ENCODE peak calls at places on chromosome 16, in nine cellular contexts. L, B, T, J, E, Z, Y, U and I are unnamed samples.

GRCh38 chr16:17347624-17348023 is 123.1 kb downstream of the XYLT1 start:
- DNase-seq in L (no peak), B (no peak), T (no peak), J (no peak), E (no peak), Z (no peak), Y (no peak), U (no peak), I (no peak)

GRCh38 chr16:89899879-89900481 is 18.7 kb upstream of the MC1R start:
- DNase-seq in L (no peak), B (no peak), T (no peak), J (no peak), E (no peak), Z (no peak), Y (no peak), U (no peak), I (no peak)

GRCh38 chr16:56481468-56482112 is 30.2 kb downstream of the OGFOD1 start:
- DNase-seq in L (no peak), B (no peak), T (no peak), J (no peak), E (no peak), Z (no peak), Y (no peak), U (no peak), I (no peak)

GRCh38 chr16:89343501-89344291 is 126.2 kb downstream of the ZNF778 start:
- DNase-seq in L (no peak), B (no peak), T (no peak), J (no peak), E (peak), Z (no peak), Y (no peak), U (no peak), I (no peak)

GRCh38 chr16:17515421-17516210 is 44.9 kb upstream of the XYLT1 start:
- DNase-seq in L (no peak), B (no peak), T (no peak), J (no peak), E (no peak), Z (no peak), Y (no peak), U (no peak), I (no peak)

GRCh38 chr16:30649725-30650368 is 913 bp upstream of the PRR14 start:
- DNase-seq in L (peak), B (no peak), T (no peak), J (no peak), E (no peak), Z (no peak), Y (no peak), U (no peak), I (no peak)

GRCh38 chr16:1089822-1090619 is 6.0 kb downstream of the C1QTNF8 start:
- DNase-seq in L (no peak), B (no peak), T (no peak), J (no peak), E (no peak), Z (peak), Y (no peak), U (peak), I (no peak)

GRCh38 chr16:53061701-53062159 is 6.9 kb downstream of the CHD9 start:
- DNase-seq in L (no peak), B (no peak), T (no peak), J (no peak), E (no peak), Z (no peak), Y (peak), U (peak), I (no peak)

GRCh38 chr16:58605562-58605961 is 24.1 kb downstream of the CNOT1 start:
- DNase-seq in L (no peak), B (no peak), T (no peak), J (no peak), E (no peak), Z (no peak), Y (no peak), U (no peak), I (no peak)

GRCh38 chr16:81600275-81600674 is 155.7 kb downstream of the CMIP start:
- DNase-seq in L (no peak), B (no peak), T (no peak), J (peak), E (no peak), Z (peak), Y (no peak), U (no peak), I (no peak)

GRCh38 chr16:71917900-71918299 is 22.6 kb downstream of the IST1 start:
- DNase-seq in L (no peak), B (no peak), T (no peak), J (no peak), E (no peak), Z (no peak), Y (no peak), U (no peak), I (no peak)

GRCh38 chr16:2954647-2955381 is 9.3 kb upstream of the KREMEN2 start:
- DNase-seq in L (no peak), B (no peak), T (no peak), J (no peak), E (no peak), Z (no peak), Y (no peak), U (no peak), I (no peak)

GRCh38 chr16:51222016-51222415 is 70.9 kb upstream of the SALL1 start:
- DNase-seq in L (no peak), B (no peak), T (no peak), J (no peak), E (no peak), Z (no peak), Y (no peak), U (no peak), I (no peak)

GRCh38 chr16:48911700-48912099 is 301.7 kb upstream of the N4BP1 start:
- DNase-seq in L (no peak), B (no peak), T (no peak), J (no peak), E (peak), Z (no peak), Y (no peak), U (no peak), I (no peak)

GRCh38 chr16:1908081-1908633 is 10.1 kb downstream of the HS3ST6 start:
- DNase-seq in L (no peak), B (no peak), T (no peak), J (no peak), E (no peak), Z (no peak), Y (no peak), U (no peak), I (no peak)

GRCh38 chr16:47374629-47375028 is 86.2 kb downstream of the ITFG1 start:
- DNase-seq in L (no peak), B (no peak), T (no peak), J (peak), E (no peak), Z (no peak), Y (no peak), U (no peak), I (no peak)

GRCh38 chr16:89827383-89828198 is 684 bp upstream of the SPIRE2 start:
- DNase-seq in L (peak), B (no peak), T (no peak), J (peak), E (peak), Z (peak), Y (no peak), U (peak), I (no peak)

GRCh38 chr16:89341274-89341673 is 123.8 kb downstream of the ZNF778 start:
- DNase-seq in L (no peak), B (no peak), T (no peak), J (no peak), E (no peak), Z (no peak), Y (no peak), U (no peak), I (no peak)

GRCh38 chr16:86069736-86070298 is 170.9 kb downstream of the IRF8 start:
- DNase-seq in L (no peak), B (no peak), T (no peak), J (no peak), E (no peak), Z (no peak), Y (no peak), U (no peak), I (no peak)

GRCh38 chr16:48444574-48444973 is 59.4 kb upstream of the SIAH1 start:
- DNase-seq in L (no peak), B (peak), T (no peak), J (peak), E (peak), Z (no peak), Y (no peak), U (no peak), I (no peak)

GRCh38 chr16:81237282-81237681 is 1.2 kb upstream of the BCO1 start:
- DNase-seq in L (peak), B (peak), T (no peak), J (no peak), E (no peak), Z (peak), Y (no peak), U (peak), I (no peak)

GRCh38 chr16:15435216-15435864 is 952 bp downstream of the BMERB1 start:
- DNase-seq in L (no peak), B (no peak), T (no peak), J (peak), E (no peak), Z (no peak), Y (no peak), U (no peak), I (no peak)

GRCh38 chr16:53449816-53450517 is 15.7 kb downstream of the RBL2 start:
- DNase-seq in L (no peak), B (no peak), T (no peak), J (no peak), E (no peak), Z (no peak), Y (no peak), U (no peak), I (no peak)

GRCh38 chr16:53480394-53480793 is 22.6 kb downstream of the AKTIP start:
- DNase-seq in L (no peak), B (no peak), T (no peak), J (no peak), E (no peak), Z (no peak), Y (no peak), U (no peak), I (no peak)

GRCh38 chr16:73028263-73028662 is 19.7 kb downstream of the ZFHX3 start:
- DNase-seq in L (no peak), B (peak), T (no peak), J (peak), E (no peak), Z (no peak), Y (no peak), U (no peak), I (no peak)

GRCh38 chr16:57694556-57695377 is at the start of gene DRC7:
- DNase-seq in L (no peak), B (no peak), T (peak), J (peak), E (peak), Z (no peak), Y (no peak), U (peak), I (peak)

GRCh38 chr16:30903596-30903995 is 7.2 kb downstream of the CTF1 start:
- DNase-seq in L (no peak), B (peak), T (no peak), J (peak), E (no peak), Z (no peak), Y (no peak), U (no peak), I (no peak)

GRCh38 chr16:81127051-81127450 is 30.9 kb upstream of the GCSH start:
- DNase-seq in L (no peak), B (no peak), T (no peak), J (no peak), E (no peak), Z (no peak), Y (no peak), U (no peak), I (no peak)

GRCh38 chr16:52906271-52906670 is 146.4 kb downstream of the CHD9NB start:
- DNase-seq in L (no peak), B (no peak), T (no peak), J (no peak), E (no peak), Z (no peak), Y (no peak), U (no peak), I (no peak)

GRCh38 chr16:13553453-13553985 is 366.4 kb upstream of the ERCC4 start:
- DNase-seq in L (no peak), B (no peak), T (no peak), J (no peak), E (no peak), Z (no peak), Y (peak), U (no peak), I (no peak)

GRCh38 chr16:624522-625401 is 6.0 kb upstream of the WFIKKN1 start:
- DNase-seq in L (no peak), B (peak), T (no peak), J (no peak), E (no peak), Z (no peak), Y (no peak), U (no peak), I (no peak)

GRCh38 chr16:56477096-56477878 is 25.9 kb downstream of the OGFOD1 start:
- DNase-seq in L (no peak), B (no peak), T (no peak), J (peak), E (peak), Z (no peak), Y (no peak), U (no peak), I (no peak)

GRCh38 chr16:354286-354881 is 1.9 kb upstream of the AXIN1 start:
- DNase-seq in L (no peak), B (peak), T (no peak), J (no peak), E (no peak), Z (peak), Y (no peak), U (no peak), I (no peak)

GRCh38 chr16:57863434-57864160 is 61.3 kb upstream of the KIFC3 start:
- DNase-seq in L (peak), B (peak), T (no peak), J (peak), E (peak), Z (peak), Y (no peak), U (peak), I (no peak)

GRCh38 chr16:24771132-24771778 is 41.8 kb downstream of the TNRC6A start:
- DNase-seq in L (no peak), B (no peak), T (no peak), J (no peak), E (no peak), Z (no peak), Y (no peak), U (no peak), I (no peak)

GRCh38 chr16:24773771-24774427 is 44.4 kb downstream of the TNRC6A start:
- DNase-seq in L (no peak), B (no peak), T (no peak), J (no peak), E (no peak), Z (no peak), Y (no peak), U (no peak), I (no peak)

GRCh38 chr16:24774510-24774909 is 45.1 kb downstream of the TNRC6A start:
- DNase-seq in L (no peak), B (no peak), T (no peak), J (no peak), E (no peak), Z (no peak), Y (no peak), U (no peak), I (no peak)

GRCh38 chr16:24769806-24770205 is 40.4 kb downstream of the TNRC6A start:
- DNase-seq in L (no peak), B (no peak), T (no peak), J (no peak), E (no peak), Z (no peak), Y (no peak), U (no peak), I (no peak)

DNA sequence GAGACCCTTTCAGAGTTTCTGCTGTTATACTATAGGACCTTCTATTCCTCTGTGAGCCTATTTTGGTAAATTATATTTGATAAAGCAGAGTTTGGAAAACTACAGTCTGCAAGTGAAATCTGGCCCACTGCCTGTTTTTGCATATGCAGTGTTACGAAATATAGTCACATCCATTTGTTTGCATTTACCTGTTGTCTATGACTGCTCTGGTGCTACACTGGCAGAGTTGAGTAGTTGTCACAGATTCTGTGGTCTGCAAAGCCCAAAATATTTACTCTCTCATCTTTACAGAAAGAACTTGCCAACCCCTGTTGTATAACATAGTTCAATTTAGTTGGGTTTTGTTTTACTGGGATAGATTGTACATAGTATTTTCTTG is 42.3 kb downstream of the TNRC6A start:
- DNase-seq in L (no peak), B (no peak), T (no peak), J (no peak), E (no peak), Z (no peak), Y (no peak), U (no peak), I (no peak)
- TF ChIP-seq POLR2AphosphoS5 in L (no peak), B (no peak), T (no peak), J (no peak), E (no peak), Z (no peak), Y (no peak), U (no peak), I (no peak)

GRCh38 chr16:87924937-87925670 is 11.2 kb downstream of the CA5A start:
- DNase-seq in L (peak), B (no peak), T (no peak), J (no peak), E (no peak), Z (peak), Y (no peak), U (peak), I (no peak)

GRCh38 chr16:87922250-87922871 is 14.0 kb downstream of the CA5A start:
- DNase-seq in L (no peak), B (no peak), T (no peak), J (no peak), E (no peak), Z (no peak), Y (no peak), U (peak), I (no peak)

GRCh38 chr16:87927195-87927562 is 9.2 kb downstream of the CA5A start:
- DNase-seq in L (no peak), B (no peak), T (no peak), J (no peak), E (no peak), Z (no peak), Y (no peak), U (no peak), I (no peak)

GRCh38 chr16:87926246-87927194 is 9.8 kb downstream of the CA5A start:
- DNase-seq in L (no peak), B (no peak), T (peak), J (no peak), E (no peak), Z (no peak), Y (no peak), U (no peak), I (no peak)

DNA sequence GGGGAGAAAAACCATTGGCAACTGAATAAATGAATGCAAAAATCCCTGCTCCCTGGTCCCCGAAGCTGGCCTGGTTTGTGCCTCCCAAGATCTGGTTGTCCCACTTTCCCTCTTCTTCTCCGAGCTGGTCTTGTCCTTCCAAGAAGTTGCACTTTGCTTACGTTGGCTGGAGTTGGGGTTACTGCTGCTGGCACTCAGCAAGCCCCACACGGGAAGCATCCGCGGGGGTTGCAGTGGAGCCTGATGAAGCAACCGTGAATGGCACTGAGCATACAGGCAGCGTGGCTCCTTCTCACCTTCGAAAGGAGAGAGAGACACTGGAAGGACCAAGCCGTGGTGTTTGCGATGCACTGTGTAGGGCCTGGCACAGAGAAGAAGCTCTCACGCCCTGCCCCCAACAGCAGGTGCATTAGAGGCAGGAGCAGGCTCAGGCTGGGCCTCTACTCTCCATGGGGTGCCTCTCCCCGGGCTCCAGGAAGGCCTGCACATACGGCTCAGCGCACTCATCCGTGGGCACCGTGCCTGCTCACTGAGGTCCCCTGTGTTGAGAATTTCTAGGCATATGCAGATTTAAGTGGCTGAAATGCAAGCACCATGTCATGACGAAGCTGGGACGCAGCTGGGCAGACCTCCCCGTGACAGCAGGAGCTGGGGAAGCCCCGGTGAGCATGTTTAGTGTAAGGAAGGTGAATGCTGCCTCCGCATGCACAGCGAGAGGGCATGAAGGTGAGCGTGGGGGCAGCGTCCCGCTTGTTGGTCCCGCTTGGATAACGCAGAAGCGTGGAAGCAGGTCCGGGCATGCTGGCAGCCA is 12.1 kb downstream of the CA5A start:
- DNase-seq in L (no peak), B (no peak), T (peak), J (no peak), E (no peak), Z (no peak), Y (peak), U (no peak), I (peak)
- TF ChIP-seq POLR2A in L (no peak), B (no peak), T (peak), J (no peak), E (no peak), Z (no peak), Y (peak), U (no peak), I (no peak)

GRCh38 chr16:66880288-66881013 is at the start of gene PDP2:
- DNase-seq in L (peak), B (peak), T (peak), J (peak), E (peak), Z (peak), Y (peak), U (peak), I (peak)
- TF ChIP-seq POLR2AphosphoS5 in L (peak), B (peak), T (no peak), J (no peak), E (peak), Z (peak), Y (peak), U (peak), I (no peak)

GRCh38 chr16:88331989-88332920 is 50.5 kb upstream of the ZNF469 start:
- DNase-seq in L (peak), B (peak), T (no peak), J (peak), E (peak), Z (peak), Y (no peak), U (peak), I (no peak)

GRCh38 chr16:88334517-88335149 is 48.1 kb upstream of the ZNF469 start:
- DNase-seq in L (no peak), B (no peak), T (no peak), J (no peak), E (no peak), Z (no peak), Y (no peak), U (no peak), I (no peak)

GRCh38 chr16:88335150-88335685 is 47.5 kb upstream of the ZNF469 start:
- DNase-seq in L (no peak), B (no peak), T (no peak), J (no peak), E (no peak), Z (no peak), Y (no peak), U (no peak), I (no peak)

GRCh38 chr16:88330971-88331890 is 51.5 kb upstream of the ZNF469 start:
- DNase-seq in L (no peak), B (no peak), T (no peak), J (no peak), E (no peak), Z (no peak), Y (no peak), U (no peak), I (no peak)

GRCh38 chr16:88333645-88334516 is 48.9 kb upstream of the ZNF469 start:
- DNase-seq in L (no peak), B (no peak), T (no peak), J (no peak), E (no peak), Z (no peak), Y (no peak), U (no peak), I (no peak)
- TF ChIP-seq POLR2A in L (no peak), B (no peak), T (no peak), J (no peak), E (no peak), Z (no peak), Y (no peak), U (no peak), I (no peak)